ENCODE peak calls at places on chromosomes 6 and 20, in five cellular contexts. Q is upper lobe of right lung, I is fibroblast of mammary gland, M is adipocyte, P is H7. W is an unnamed sample.

GRCh38 chr6:76779068-76779467 is 684.2 kb downstream of the HTR1B start:
- DNase-seq in I (no peak), Q (no peak), M (no peak), P (no peak), W (no peak)

GRCh38 chr6:34986845-34987246 is 97.8 kb downstream of the ANKS1A start:
- DNase-seq in I (peak), Q (peak), M (peak), P (peak), W (peak)

GRCh38 chr20:32231847-32232246 is 24.2 kb downstream of the POFUT1 start:
- DNase-seq in I (no peak), M (no peak), P (no peak), Q (no peak), W (no peak)

GRCh38 chr6:161136655-161137054 is 137.2 kb downstream of the AGPAT4 start:
- DNase-seq in Q (no peak), M (no peak), I (no peak), P (peak), W (no peak)

GRCh38 chr6:135586844-135587243 is 89.3 kb upstream of the AHI1 start:
- DNase-seq in M (no peak), P (no peak), Q (no peak), I (no peak), W (no peak)

GRCh38 chr6:68468244-68468884 is 166.7 kb upstream of the ADGRB3 start:
- DNase-seq in M (no peak), I (no peak), P (peak), Q (no peak), W (no peak)

GRCh38 chr6:47306887-47307286 is 2.8 kb downstream of the TNFRSF21 start:
- DNase-seq in I (no peak), P (no peak), M (peak), Q (no peak), W (no peak)

GRCh38 chr20:1844723-1845523 is 50.3 kb upstream of the SIRPA start:
- DNase-seq in P (no peak), Q (peak), M (peak), I (peak), W (peak)

GRCh38 chr6:35094183-35094582 is 47.0 kb downstream of the TCP11 start:
- DNase-seq in I (no peak), M (peak), Q (no peak), P (no peak), W (no peak)

GRCh38 chr6:117463762-117464665 is 18.5 kb upstream of the DCBLD1 start:
- DNase-seq in P (no peak), Q (no peak), M (peak), I (peak), W (no peak)

GRCh38 chr20:40016884-40017283 is 672.2 kb downstream of the MAFB start:
- DNase-seq in Q (no peak), P (no peak), M (no peak), I (no peak), W (no peak)

GRCh38 chr6:8499540-8499939 is 64.2 kb upstream of the SLC35B3 start:
- DNase-seq in P (peak), I (no peak), Q (no peak), M (peak), W (no peak)

GRCh38 chr6:125101656-125102055 is 51.9 kb upstream of the TPD52L1 start:
- DNase-seq in P (no peak), Q (no peak), I (no peak), M (peak), W (no peak)

GRCh38 chr6:138105446-138105845 is 1.8 kb downstream of the PERP start:
- DNase-seq in I (no peak), M (no peak), Q (no peak), P (peak), W (no peak)

GRCh38 chr6:109056661-109057060 is 38.0 kb downstream of the SESN1 start:
- DNase-seq in P (no peak), Q (no peak), M (no peak), I (no peak), W (no peak)

GRCh38 chr20:59163641-59164530 is at the start of gene ZNF831:
- DNase-seq in I (no peak), M (no peak), Q (no peak), P (no peak), W (no peak)
- H3K4me3 ChIP-seq in I (no peak), M (no peak), Q (no peak), P (no peak), W (no peak)

GRCh38 chr6:18284261-18284660 is 19.9 kb upstream of the DEK start:
- DNase-seq in I (no peak), M (no peak), Q (no peak), P (no peak), W (no peak)

GRCh38 chr6:18280084-18280483 is 15.8 kb upstream of the DEK start:
- DNase-seq in I (no peak), Q (no peak), P (no peak), M (peak), W (no peak)

GRCh38 chr6:18277181-18278006 is 13.1 kb upstream of the DEK start:
- DNase-seq in Q (no peak), M (peak), P (peak), I (no peak), W (no peak)

GRCh38 chr6:18276610-18277009 is 12.3 kb upstream of the DEK start:
- DNase-seq in I (no peak), P (no peak), Q (no peak), M (no peak), W (no peak)

DNA sequence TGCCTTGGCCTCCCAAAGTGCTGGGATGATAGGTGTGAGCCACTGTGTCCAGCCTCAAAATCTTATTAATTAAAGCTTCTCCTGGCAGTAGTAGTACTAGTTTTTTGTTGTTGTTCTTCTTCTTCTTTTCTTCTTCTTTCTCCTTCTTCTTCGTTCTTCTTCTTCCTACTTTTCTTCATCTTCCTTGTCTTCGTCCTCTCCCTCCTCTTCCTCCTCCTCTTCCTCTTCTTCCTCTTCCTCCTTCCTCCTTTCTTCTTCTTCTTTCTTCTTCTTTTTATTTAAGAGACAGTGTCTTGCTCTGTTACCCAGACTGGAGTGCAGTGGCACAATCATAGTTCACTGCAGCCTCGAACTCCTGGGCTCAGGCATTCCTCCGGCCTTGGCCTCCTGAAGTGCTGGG is 17.2 kb upstream of the DEK start:
- DNase-seq in Q (no peak), P (no peak), M (no peak), I (no peak), W (no peak)
- H3K4me3 ChIP-seq in Q (no peak), P (no peak), M (no peak), I (no peak), W (no peak)

GRCh38 chr6:163625265-163625664 is 210.7 kb downstream of the QKI start:
- DNase-seq in I (no peak), Q (no peak), M (no peak), P (no peak), W (no peak)

GRCh38 chr6:163620101-163620500 is 205.6 kb downstream of the QKI start:
- DNase-seq in M (no peak), I (no peak), P (no peak), Q (no peak), W (no peak)

GRCh38 chr6:163626073-163626867 is 211.8 kb downstream of the QKI start:
- DNase-seq in I (no peak), Q (no peak), P (no peak), M (no peak), W (no peak)

GRCh38 chr6:163617549-163617948 is 203.0 kb downstream of the QKI start:
- DNase-seq in Q (no peak), I (no peak), P (no peak), M (no peak), W (no peak)

DNA sequence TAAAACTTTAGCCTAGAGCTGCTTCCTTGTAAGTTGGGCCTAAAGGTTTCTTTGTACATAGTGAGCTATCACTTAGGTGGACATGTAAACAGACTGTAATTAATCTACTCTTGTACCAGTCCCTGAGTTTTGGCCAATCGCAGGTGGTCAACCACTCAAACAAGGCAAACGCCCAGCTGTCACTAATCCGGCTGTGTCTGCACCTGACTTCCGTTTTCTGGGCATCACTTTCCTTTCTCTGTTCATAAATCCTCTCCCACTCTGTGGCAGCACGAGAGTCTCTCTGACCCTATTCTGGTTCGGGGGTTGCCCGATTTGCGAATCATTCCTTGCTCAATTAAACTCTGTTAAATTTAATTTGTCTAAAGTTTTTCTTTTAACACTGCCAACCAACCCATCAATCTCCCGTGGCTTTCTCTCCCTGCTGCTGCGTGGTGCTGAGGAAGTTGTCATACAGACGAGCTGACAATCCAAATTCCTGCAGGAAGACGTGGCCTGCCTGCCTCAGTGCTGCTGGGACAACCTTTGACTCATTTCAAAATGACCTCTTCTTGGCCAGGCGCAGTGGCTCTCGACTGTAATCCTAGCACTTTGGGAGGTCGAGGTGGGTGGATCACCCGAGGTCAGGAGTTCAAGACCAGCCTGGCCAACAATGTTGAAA is 206.3 kb downstream of the QKI start:
- DNase-seq in M (no peak), Q (no peak), I (no peak), P (no peak), W (no peak)
- H3K4me3 ChIP-seq in M (no peak), Q (no peak), I (no peak), P (no peak), W (no peak)

GRCh38 chr20:839626-840025 is 6.1 kb downstream of the FAM110A start:
- DNase-seq in I (no peak), M (no peak), Q (no peak), P (no peak), W (no peak)

GRCh38 chr20:842547-842940 is 9.0 kb downstream of the FAM110A start:
- DNase-seq in M (no peak), P (no peak), Q (no peak), I (no peak), W (no peak)

GRCh38 chr20:841568-842546 is 8.3 kb downstream of the FAM110A start:
- DNase-seq in P (peak), I (no peak), M (no peak), Q (peak), W (no peak)

GRCh38 chr20:840503-840857 is 7.0 kb downstream of the FAM110A start:
- DNase-seq in P (peak), Q (no peak), I (no peak), M (no peak), W (no peak)

GRCh38 chr20:840858-841567 is 7.5 kb downstream of the FAM110A start:
- DNase-seq in Q (peak), M (no peak), I (no peak), P (peak), W (no peak)
- H3K4me3 ChIP-seq in Q (peak), M (peak), I (peak), P (peak), W (peak)

GRCh38 chr6:2749972-2750600 is 636 bp downstream of the MYLK4 start:
- DNase-seq in Q (no peak), I (peak), P (peak), M (peak), W (peak)
- H3K4me3 ChIP-seq in Q (no peak), I (no peak), P (no peak), M (peak), W (peak)

DNA sequence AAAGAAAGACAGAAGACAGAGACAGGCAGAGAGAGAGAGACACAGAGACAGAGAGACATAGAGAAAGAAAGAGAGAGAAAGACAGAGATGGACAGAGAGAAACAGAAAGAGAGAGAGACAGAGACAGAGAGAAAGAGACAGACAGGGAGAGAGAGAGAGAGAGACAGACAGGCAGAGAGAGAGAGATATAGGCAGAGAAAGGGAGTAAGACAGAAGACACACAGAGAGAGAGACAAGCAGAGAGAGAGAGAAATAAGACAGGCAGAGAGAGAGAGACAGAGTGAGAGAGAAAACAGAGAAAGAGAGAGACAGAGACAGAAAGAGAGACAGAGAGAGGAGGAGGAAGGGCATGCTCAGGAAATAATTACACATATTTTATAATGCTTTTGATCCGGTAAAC is 758.3 kb upstream of the DEFB115 start:
- DNase-seq in P (no peak), M (no peak), Q (no peak), I (no peak), W (no peak)
- H3K4me3 ChIP-seq in P (no peak), M (no peak), Q (no peak), I (no peak), W (no peak)

W was measured in left ventricle myocardium inferior.